ENCODE peak calls at places on chromosomes 13 and 19, in seven cellular contexts. S, V, K, R, I, M and O are unnamed samples.
A peak's percentile ranks its signal among the peaks of the same experiment; 100 is the strongest.

GRCh38 chr13:49652691-49653305 is 24.5 kb downstream of the ARL11 start:
- DNase-seq in I (no peak), K (no peak), R (no peak), V (peak; percentile 56), S (no peak), M (peak; percentile 32), O (peak; percentile 30)

GRCh38 chr19:4689403-4689802 is 19.3 kb upstream of the MYDGF start:
- DNase-seq in M (no peak), I (no peak), K (no peak), V (no peak), S (no peak), R (no peak), O (no peak)

GRCh38 chr13:40204246-40204645 is 462.2 kb downstream of the FOXO1 start:
- DNase-seq in I (no peak), R (no peak), V (no peak), K (no peak), S (no peak), M (no peak), O (no peak)

GRCh38 chr19:7544626-7545025 is 9.1 kb downstream of the PNPLA6 start:
- DNase-seq in I (no peak), K (no peak), V (peak; percentile 29), M (no peak), R (no peak), S (no peak), O (no peak)

GRCh38 chr19:49400034-49400433 is 12.0 kb downstream of the KASH5 start:
- DNase-seq in R (no peak), K (no peak), S (no peak), M (no peak), I (no peak), V (peak; percentile 9), O (no peak)

GRCh38 chr13:24073657-24074056 is 86.9 kb upstream of the SPATA13 start:
- DNase-seq in I (no peak), V (no peak), R (no peak), K (no peak), S (no peak), M (no peak), O (no peak)

GRCh38 chr19:5578094-5578846 is 10.5 kb upstream of the TINCR start:
- DNase-seq in M (peak; percentile 73), S (peak; percentile 74), R (peak; percentile 67), I (peak; percentile 81), V (peak; percentile 65), K (no peak), O (peak; percentile 74)

GRCh38 chr19:56840452-56841193 is at the start of the genes PEG3 and ZIM2:
- DNase-seq in I (peak; percentile 84), V (peak; percentile 91), K (no peak), M (peak; percentile 48), S (peak; percentile 93), R (peak; percentile 55), O (no peak)

GRCh38 chr19:31092189-31092753 is 257.0 kb downstream of the TSHZ3 start:
- DNase-seq in V (peak; percentile 32), S (no peak), I (no peak), R (no peak), K (no peak), M (no peak), O (no peak)

GRCh38 chr13:94345374-94346195 is 133.9 kb downstream of the DCT start:
- DNase-seq in I (no peak), K (no peak), S (no peak), M (no peak), V (no peak), R (no peak), O (no peak)

GRCh38 chr13:73303858-73304257 is 245.1 kb downstream of the KLF5 start:
- DNase-seq in K (no peak), V (no peak), I (no peak), R (no peak), M (no peak), S (no peak), O (no peak)

GRCh38 chr19:7720351-7720750 is 11.6 kb downstream of the CLEC4G start:
- DNase-seq in M (no peak), K (no peak), I (no peak), V (no peak), R (no peak), S (no peak), O (no peak)

GRCh38 chr19:8577247-8577646 is at the start of gene MYO1F:
- DNase-seq in V (peak; percentile 53), I (peak; percentile 84), S (peak; percentile 78), R (peak; percentile 71), M (peak; percentile 66), K (no peak), O (peak; percentile 41)

GRCh38 chr19:32928806-32929205 is 43.0 kb downstream of the CEP89 start:
- DNase-seq in M (no peak), I (no peak), K (no peak), V (no peak), S (no peak), R (no peak), O (no peak)

GRCh38 chr13:101942038-101942437 is 459.8 kb downstream of the FGF14 start:
- DNase-seq in M (peak; percentile 19), R (no peak), K (no peak), V (no peak), I (no peak), S (no peak), O (no peak)

GRCh38 chr13:114089341-114089740 is 43.1 kb downstream of the RASA3 start:
- DNase-seq in I (peak; percentile 43), V (no peak), K (no peak), M (peak; percentile 5), R (peak; percentile 24), S (peak; percentile 37), O (no peak)

GRCh38 chr19:44905437-44906160 is at the start of gene APOE:
- DNase-seq in M (peak; percentile 33), V (peak; percentile 87), S (no peak), I (no peak), K (no peak), R (peak; percentile 90), O (no peak)
- TF ChIP-seq POLR2A in M (peak; percentile 50), V (peak; percentile 71), S (no peak), I (no peak), K (no peak), R (peak; percentile 65), O (no peak)

GRCh38 chr19:17848598-17849292 is 963 bp upstream of the JAK3 start:
- DNase-seq in V (no peak), K (no peak), M (no peak), S (no peak), R (no peak), I (no peak), O (no peak)
- H3K4me1 ChIP-seq in V (no peaks in the 10 kb centered on the region), K (peaks cover 12% of the 10 kb centered on the region), M (peaks cover 34% of the 10 kb centered on the region), S (no peaks in the 10 kb centered on the region), R (no peaks in the 10 kb centered on the region), I (no peaks in the 10 kb centered on the region), O (peaks cover 8% of the 10 kb centered on the region)

GRCh38 chr19:1429750-1430149 is 8.4 kb upstream of the RPS15 start:
- DNase-seq in R (no peak), M (peak; percentile 36), K (no peak), S (no peak), I (no peak), V (peak; percentile 93), O (peak; percentile 77)
- H3K36me3 ChIP-seq in R (peaks cover 18% of the 10 kb centered on the region), M (peaks cover 5% of the 10 kb centered on the region), K (peaks cover 100% of the 10 kb centered on the region), S (peaks cover 63% of the 10 kb centered on the region), I (peaks cover 38% of the 10 kb centered on the region), V (no peaks in the 10 kb centered on the region), O (peaks cover 100% of the 10 kb centered on the region)

GRCh38 chr19:42850981-42851717 is 28.4 kb downstream of the PSG1 start:
- DNase-seq in V (peak; percentile 69), R (no peak), S (peak; percentile 79), K (no peak), I (no peak), M (peak; percentile 15), O (no peak)
- TF ChIP-seq POLR2A in V (no peak), R (no peak), S (no peak), K (no peak), I (no peak), M (no peak), O (no peak)

DNA sequence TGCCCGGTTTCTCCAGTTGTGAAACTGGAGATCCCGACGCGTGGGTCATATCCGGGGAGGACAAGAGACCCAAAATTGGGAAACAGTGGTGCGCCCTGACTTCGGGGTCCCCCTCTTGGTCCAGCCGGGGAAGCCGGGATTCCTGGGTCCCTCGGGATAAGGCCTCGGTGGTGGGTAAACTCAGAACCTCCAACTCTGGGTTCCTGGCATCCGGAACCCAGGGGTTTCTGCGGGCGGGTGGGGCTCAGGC is 672 bp downstream of the ZFP36 start:
- DNase-seq in V (no peak), K (peak; percentile 39), S (peak; percentile 83), I (peak; percentile 78), M (no peak), R (no peak), O (no peak)
- H3K4me1 ChIP-seq in V (peaks cover 26% of the 10 kb centered on the region), K (peaks cover 47% of the 10 kb centered on the region), S (peaks cover 50% of the 10 kb centered on the region), I (peaks cover 18% of the 10 kb centered on the region), M (peaks cover 52% of the 10 kb centered on the region), R (no peaks in the 10 kb centered on the region), O (peaks cover 65% of the 10 kb centered on the region)